ENCODE peak calls at places on chromosomes 7 and 10, in five cellular contexts. Z, W, L, R and O are unnamed samples.

GRCh38 chr7:32941996-32942782 is 15.1 kb upstream of the FKBP9 start:
- DNase-seq in Z (no peak), W (no peak), L (peak; percentile 81), R (peak; percentile 18), O (no peak)

GRCh38 chr7:43018446-43018845 is 86.3 kb downstream of the MRPL32 start:
- DNase-seq in Z (no peak), W (no peak), L (no peak), R (no peak), O (peak; percentile 36)

GRCh38 chr7:132457658-132458057 is 118.6 kb downstream of the PLXNA4 start:
- DNase-seq in Z (no peak), W (no peak), L (no peak), R (no peak), O (no peak)

GRCh38 chr10:123848564-123849457 is 42.8 kb downstream of the CPXM2 start:
- DNase-seq in Z (peak; percentile 63), W (no peak), L (no peak), R (no peak), O (no peak)

GRCh38 chr7:30549933-30550493 is 44.7 kb upstream of the GARS1 start:
- DNase-seq in Z (no peak), W (no peak), L (no peak), R (no peak), O (no peak)

GRCh38 chr10:49534670-49535381 is 4.1 kb downstream of the ERCC6 start:
- DNase-seq in Z (peak; percentile 91), W (no peak), L (no peak), R (no peak), O (no peak)

GRCh38 chr10:16999665-17000451 is 129.8 kb downstream of the CUBN start:
- DNase-seq in Z (no peak), W (no peak), L (no peak), R (no peak), O (no peak)

GRCh38 chr10:12875100-12875499 is 126.4 kb downstream of the CCDC3 start:
- DNase-seq in Z (no peak), W (no peak), L (no peak), R (no peak), O (no peak)

GRCh38 chr10:87952612-87953011 is 89.2 kb downstream of the PTEN start:
- DNase-seq in Z (no peak), W (no peak), L (no peak), R (peak; percentile 6), O (no peak)

GRCh38 chr7:151089893-151090730 is 3.8 kb downstream of the AGAP3 start:
- DNase-seq in Z (no peak), W (no peak), L (no peak), R (no peak), O (no peak)

GRCh38 chr7:1156782-1157535 is 3.0 kb downstream of the ZFAND2A start:
- DNase-seq in Z (no peak), W (no peak), L (no peak), R (peak; percentile 100), O (no peak)

GRCh38 chr10:61899997-61900828 is 1.3 kb upstream of the ARID5B start:
- DNase-seq in Z (peak; percentile 64), W (no peak), L (peak; percentile 77), R (peak; percentile 26), O (no peak)

GRCh38 chr7:104156842-104157277 is 51.0 kb downstream of the ORC5 start:
- DNase-seq in Z (no peak), W (no peak), L (peak; percentile 22), R (peak; percentile 45), O (peak; percentile 23)
- TF ChIP-seq CEBPB in Z (no peak), W (no peak), L (no peak), R (no peak), O (no peak)

DNA sequence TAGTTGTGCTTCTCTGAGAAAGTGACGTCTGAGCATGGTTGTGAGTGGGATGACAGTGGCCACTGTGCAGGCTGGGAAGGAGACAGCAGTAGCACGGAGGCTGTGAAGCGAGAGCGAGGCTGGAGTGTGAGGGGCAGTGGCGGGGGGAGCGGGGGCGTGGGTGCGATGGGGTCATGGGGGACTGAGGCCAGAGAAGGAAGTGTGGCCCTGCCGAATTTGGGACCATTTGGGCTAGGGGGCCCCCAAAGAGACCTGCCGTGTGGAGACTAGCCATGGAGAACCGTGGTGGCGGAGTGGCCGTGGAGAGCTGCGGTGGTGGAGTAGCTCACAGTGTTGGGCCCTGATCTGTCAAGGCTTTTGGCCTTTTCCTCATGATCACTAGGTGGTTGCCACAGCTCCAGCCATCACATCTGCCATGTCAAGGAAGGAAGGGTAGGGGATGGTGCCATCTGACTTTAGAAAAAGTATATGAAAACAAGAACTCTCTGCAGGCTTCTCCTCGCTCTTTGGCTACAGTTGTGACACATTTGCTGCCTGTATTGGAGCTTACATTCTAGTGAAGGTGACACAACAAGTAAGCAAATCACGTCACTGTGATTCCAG is 61.4 kb downstream of the MGMT start:
- DNase-seq in Z (no peak), W (no peak), L (no peak), R (no peak), O (no peak)
- H2AFZ ChIP-seq in Z (no peak overlapping the region), W (no peak overlapping the region), L (no peak overlapping the region), R (no peak overlapping the region), O (no peak overlapping the region)

GRCh38 chr10:76647276-76647675 is 990.3 kb downstream of the KCNMA1 start:
- DNase-seq in Z (no peak), W (no peak), L (no peak), R (no peak), O (no peak)
- H3K79me2 ChIP-seq in Z (no peaks in the 10 kb centered on the region), W (no peaks in the 10 kb centered on the region), L (no peaks in the 10 kb centered on the region), R (no peaks in the 10 kb centered on the region), O (no peaks in the 10 kb centered on the region)

GRCh38 chr7:4416436-4417092 is 265.5 kb upstream of the FOXK1 start:
- DNase-seq in Z (no peak), W (no peak), L (peak; percentile 20), R (no peak), O (no peak)
- TF ChIP-seq CEBPB in Z (no peak), W (no peak), L (no peak), R (no peak), O (no peak)

GRCh38 chr7:27145167-27145883 is 1.8 kb upstream of the HOXA5 start:
- DNase-seq in Z (no peak), W (no peak), L (no peak), R (no peak), O (no peak)
- H2AFZ ChIP-seq in Z (no peak overlapping the region), W (no peak overlapping the region), L (no peak overlapping the region), R (no peak overlapping the region), O (no peak overlapping the region)

DNA sequence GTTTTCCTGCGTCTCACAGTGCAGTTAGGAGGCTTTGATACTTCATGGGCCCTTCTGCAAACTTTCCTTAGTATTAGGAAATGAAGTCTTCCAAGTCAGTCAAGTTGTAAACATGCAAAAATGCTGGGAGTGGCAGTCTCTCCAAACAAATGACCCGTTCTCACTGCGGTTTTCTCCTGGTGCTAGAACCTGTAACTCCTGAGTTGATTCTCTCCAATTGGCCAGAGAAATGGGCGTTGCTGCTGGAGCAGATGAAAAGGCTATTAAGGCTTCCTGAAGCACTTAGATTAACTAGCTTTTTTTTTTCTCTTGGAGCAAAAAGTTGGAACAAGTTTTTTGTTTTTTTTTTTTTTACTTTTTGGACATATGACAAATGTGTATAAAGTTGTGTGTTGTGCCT is 393.9 kb upstream of the GALNT17 start:
- DNase-seq in Z (no peak), W (no peak), L (no peak), R (no peak), O (no peak)
- H3K79me2 ChIP-seq in Z (peaks cover 72% of the 10 kb centered on the region), W (peaks cover 10% of the 10 kb centered on the region), L (no peaks in the 10 kb centered on the region), R (no peaks in the 10 kb centered on the region), O (no peaks in the 10 kb centered on the region)

DNA sequence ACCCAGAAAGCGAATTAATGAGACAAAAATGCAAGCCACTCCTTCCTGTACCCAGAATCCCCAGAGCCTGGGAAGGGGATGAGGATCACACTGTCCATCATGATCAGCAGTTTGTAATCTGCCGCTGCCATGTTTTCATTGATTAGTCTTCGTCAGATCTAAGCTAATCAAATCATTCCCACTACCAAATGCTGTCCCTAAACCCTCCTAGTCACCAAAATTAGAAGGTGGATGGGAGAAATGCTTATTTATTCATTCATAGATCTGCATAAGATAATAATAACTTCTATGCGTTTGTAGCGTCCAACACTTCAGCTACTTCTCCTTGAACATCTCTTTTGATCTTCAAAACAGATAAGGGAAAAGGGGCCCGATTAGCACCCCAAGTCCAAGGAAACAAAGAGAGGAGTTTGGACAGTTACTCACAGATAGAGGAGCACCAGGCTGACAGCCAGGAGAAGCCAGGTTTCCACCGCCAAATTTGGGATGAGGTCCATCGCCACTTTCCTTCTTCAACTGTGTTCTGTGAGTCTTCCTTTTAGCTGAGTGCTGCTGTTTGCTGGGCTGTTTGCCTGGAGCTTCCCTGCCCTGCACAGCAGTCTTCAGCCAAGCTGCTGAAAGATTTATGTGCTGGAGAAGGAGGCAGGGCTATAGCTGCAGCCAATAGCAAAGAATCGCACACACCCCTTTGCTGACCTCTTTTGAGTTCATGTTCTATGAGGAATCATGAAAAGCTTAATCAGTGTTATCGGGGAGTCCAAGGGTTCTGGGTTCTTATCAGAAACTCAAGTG is at the start of gene CYP3A5:
- DNase-seq in Z (no peak), W (no peak), L (peak; percentile 90), R (no peak), O (peak; percentile 24)
- TF ChIP-seq CEBPB in Z (no peak), W (no peak), L (no peak), R (no peak), O (no peak)

GRCh38 chr7:74429153-74429747 is 24.5 kb upstream of the GTF2IRD1 start:
- DNase-seq in Z (no peak), W (no peak), L (no peak), R (no peak), O (no peak)
- H2AFZ ChIP-seq in Z (no peak overlapping the region), W (peak overlapping the region; percentile 27), L (no peak overlapping the region), R (no peak overlapping the region), O (no peak overlapping the region)

GRCh38 chr10:80196270-80196949 is 8.9 kb downstream of the ANXA11 start:
- DNase-seq in Z (peak; percentile 68), W (no peak), L (no peak), R (peak; percentile 90), O (peak; percentile 90)
- H3K79me2 ChIP-seq in Z (peaks cover 59% of the 10 kb centered on the region), W (no peaks in the 10 kb centered on the region), L (peaks cover 98% of the 10 kb centered on the region), R (peaks cover 54% of the 10 kb centered on the region), O (peaks cover 100% of the 10 kb centered on the region)